ENCODE peak calls at places on chromosomes 4 and X, in six cellular contexts. P, X, Z, Q, E and A are unnamed samples.
A peak's percentile ranks its signal among the peaks of the same experiment; 100 is the strongest.

GRCh38 chr4:121360496-121360895 is 20.3 kb downstream of the QRFPR start:
- DNase-seq in P (no peak), X (no peak), Z (no peak), Q (no peak), E (no peak), A (no peak)

GRCh38 chrX:2654436-2655340 is 36.4 kb upstream of the CD99 start:
- DNase-seq in P (no peak), X (no peak), Z (no peak), Q (no peak), E (peak; percentile 90), A (peak; percentile 56)

GRCh38 chrX:154462396-154462795 is 4.3 kb downstream of the PLXNA3 start:
- DNase-seq in P (no peak), X (no peak), Z (no peak), Q (no peak), E (no peak), A (no peak)

GRCh38 chrX:36462142-36462541 is 542.6 kb downstream of the CFAP47 start:
- DNase-seq in P (no peak), X (no peak), Z (no peak), Q (no peak), E (no peak), A (no peak)

GRCh38 chrX:69424161-69424560 is 80.0 kb upstream of the NALF2 start:
- DNase-seq in P (no peak), X (peak; percentile 3), Z (peak; percentile 8), Q (no peak), E (peak; percentile 4), A (peak; percentile 9)

GRCh38 chr4:15002659-15003440 is 569 bp downstream of the CPEB2 start:
- DNase-seq in P (peak; percentile 71), X (peak; percentile 75), Z (peak; percentile 62), Q (peak; percentile 73), E (peak; percentile 29), A (peak; percentile 24)

GRCh38 chrX:17414839-17415238 is 39.8 kb downstream of the NHS start:
- DNase-seq in P (peak; percentile 25), X (no peak), Z (no peak), Q (peak; percentile 52), E (no peak), A (no peak)

GRCh38 chr4:2241003-2241402 is 918 bp downstream of the HAUS3 start:
- DNase-seq in P (no peak), X (no peak), Z (no peak), Q (no peak), E (no peak), A (no peak)

GRCh38 chrX:69493193-69493592 is 10.9 kb upstream of the NALF2 start:
- DNase-seq in P (peak; percentile 64), X (peak; percentile 1), Z (peak; percentile 30), Q (peak; percentile 72), E (peak; percentile 44), A (peak; percentile 35)

GRCh38 chr4:152009046-152009445 is 248.2 kb upstream of the GATB start:
- DNase-seq in P (no peak), X (no peak), Z (no peak), Q (no peak), E (no peak), A (no peak)

GRCh38 chr4:75841641-75842520 is 60.4 kb downstream of the PPEF2 start:
- DNase-seq in P (no peak), X (no peak), Z (no peak), Q (no peak), E (peak; percentile 78), A (peak; percentile 26)

GRCh38 chr4:59412739-59413138 is 1787.4 kb upstream of the ADGRL3 start:
- DNase-seq in P (no peak), X (no peak), Z (no peak), Q (no peak), E (no peak), A (no peak)

GRCh38 chr4:7892212-7893019 is 47.2 kb downstream of the AFAP1 start:
- DNase-seq in P (peak; percentile 37), X (no peak), Z (no peak), Q (no peak), E (no peak), A (peak; percentile 36)

GRCh38 chrX:70496491-70496890 is 51.9 kb downstream of the DLG3 start:
- DNase-seq in P (no peak), X (no peak), Z (no peak), Q (no peak), E (no peak), A (no peak)

GRCh38 chr4:174318829-174319764 is 35.4 kb downstream of the CEP44 start:
- DNase-seq in P (no peak), X (peak; percentile 45), Z (peak; percentile 31), Q (no peak), E (peak; percentile 31), A (peak; percentile 36)

GRCh38 chr4:123564758-123565346 is 168.3 kb downstream of the SPRY1 start:
- DNase-seq in P (peak; percentile 63), X (peak; percentile 74), Z (peak; percentile 74), Q (peak; percentile 52), E (peak; percentile 92), A (peak; percentile 74)

GRCh38 chr4:77433102-77433733 is 172.4 kb upstream of the CXCL13 start:
- DNase-seq in P (no peak), X (peak; percentile 56), Z (peak; percentile 8), Q (no peak), E (peak; percentile 53), A (peak; percentile 50)

GRCh38 chr4:182141046-182141445 is 102.2 kb upstream of the TENM3 start:
- DNase-seq in P (peak; percentile 48), X (no peak), Z (no peak), Q (peak; percentile 62), E (no peak), A (no peak)

GRCh38 chr4:79869597-79870336 is 203.3 kb downstream of the ANTXR2 start:
- DNase-seq in P (no peak), X (no peak), Z (no peak), Q (no peak), E (no peak), A (no peak)

GRCh38 chr4:152100378-152101201 is 339.8 kb upstream of the GATB start:
- DNase-seq in P (no peak), X (peak; percentile 27), Z (no peak), Q (peak; percentile 30), E (no peak), A (no peak)

GRCh38 chr4:156756118-156756517 is 215.5 kb downstream of the PDGFC start:
- DNase-seq in P (no peak), X (no peak), Z (no peak), Q (no peak), E (no peak), A (no peak)

GRCh38 chrX:109841869-109842579 is 109.0 kb upstream of the ACSL4 start:
- DNase-seq in P (no peak), X (no peak), Z (peak; percentile 22), Q (no peak), E (no peak), A (no peak)

GRCh38 chr4:8046925-8047541 is 107.4 kb upstream of the AFAP1 start:
- DNase-seq in P (no peak), X (no peak), Z (no peak), Q (no peak), E (no peak), A (no peak)

DNA sequence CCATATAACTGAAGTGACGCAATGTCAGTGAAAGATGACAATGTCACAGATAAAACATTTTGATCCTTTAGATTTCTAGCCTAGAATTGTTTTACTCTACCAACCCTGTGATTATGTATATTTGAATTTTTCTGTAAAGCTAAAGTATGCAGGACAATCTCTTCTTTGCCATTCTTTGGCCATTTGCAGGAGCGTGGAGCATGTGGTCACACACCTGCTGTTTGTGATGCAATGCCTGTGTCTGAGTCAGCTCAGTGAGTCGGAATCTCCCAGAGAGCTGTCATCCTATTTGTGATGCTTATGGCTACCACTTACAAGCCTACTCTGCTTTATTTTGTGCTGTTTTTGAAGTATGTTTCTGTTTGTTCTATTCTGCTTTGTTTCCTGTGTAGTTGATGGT is 214.5 kb downstream of the NAF1 start:
- DNase-seq in P (no peak), X (no peak), Z (no peak), Q (no peak), E (no peak), A (no peak)
- TF ChIP-seq JUN in P (no peak), X (no peak), Z (no peak), Q (no peak), E (no peak), A (no peak)

GRCh38 chrX:136059350-136059749 is 74.1 kb downstream of the SLC9A6 start:
- DNase-seq in P (no peak), X (no peak), Z (no peak), Q (no peak), E (no peak), A (no peak)

GRCh38 chrX:136055651-136056221 is 70.5 kb downstream of the SLC9A6 start:
- DNase-seq in P (no peak), X (peak; percentile 86), Z (no peak), Q (no peak), E (no peak), A (no peak)

GRCh38 chrX:136063340-136064079 is 78.3 kb downstream of the SLC9A6 start:
- DNase-seq in P (no peak), X (no peak), Z (no peak), Q (no peak), E (no peak), A (no peak)

GRCh38 chrX:136061302-136061701 is 76.1 kb downstream of the SLC9A6 start:
- DNase-seq in P (no peak), X (no peak), Z (no peak), Q (no peak), E (no peak), A (no peak)

GRCh38 chrX:136057567-136057966 is 72.3 kb downstream of the SLC9A6 start:
- DNase-seq in P (no peak), X (no peak), Z (no peak), Q (no peak), E (no peak), A (no peak)
- TF ChIP-seq JUN in P (no peak), X (no peak), Z (no peak), Q (no peak), E (no peak), A (no peak)

DNA sequence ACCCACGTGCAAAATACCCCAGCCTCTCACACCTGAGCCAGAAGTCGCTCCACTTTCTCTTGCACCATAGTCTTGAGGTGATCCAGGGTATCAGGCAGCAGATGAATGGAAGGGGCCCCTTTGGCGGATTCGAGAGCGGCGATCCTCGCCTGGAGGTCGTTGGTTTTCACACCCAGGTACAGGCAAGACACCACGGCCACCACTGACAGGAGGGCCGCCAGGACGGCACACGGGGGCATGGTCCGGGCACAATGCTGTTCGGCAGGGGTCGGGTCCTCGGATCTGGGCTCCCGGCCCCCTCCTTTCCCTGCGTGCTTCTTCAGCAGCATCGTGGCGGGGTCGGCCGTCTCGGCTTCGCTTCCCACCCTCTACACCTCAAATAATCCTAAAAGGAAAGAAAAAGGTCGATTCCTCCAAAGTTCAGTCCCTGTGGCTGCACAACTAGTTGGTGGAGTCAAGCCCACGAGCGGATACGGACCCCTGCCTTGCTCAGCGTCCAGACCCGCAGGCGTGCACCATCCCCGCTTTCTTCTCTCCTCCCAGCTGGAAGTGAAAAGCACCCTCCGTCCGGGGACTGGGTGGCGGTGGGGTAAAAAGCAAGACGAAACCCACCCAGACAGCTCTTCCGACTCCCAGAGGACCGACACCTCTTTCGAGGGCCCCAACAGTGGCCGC is 630 bp downstream of the COL25A1 start:
- DNase-seq in P (peak; percentile 19), X (no peak), Z (no peak), Q (peak; percentile 55), E (no peak), A (no peak)
- TF ChIP-seq JUN in P (no peak), X (no peak), Z (no peak), Q (no peak), E (no peak), A (no peak)

DNA sequence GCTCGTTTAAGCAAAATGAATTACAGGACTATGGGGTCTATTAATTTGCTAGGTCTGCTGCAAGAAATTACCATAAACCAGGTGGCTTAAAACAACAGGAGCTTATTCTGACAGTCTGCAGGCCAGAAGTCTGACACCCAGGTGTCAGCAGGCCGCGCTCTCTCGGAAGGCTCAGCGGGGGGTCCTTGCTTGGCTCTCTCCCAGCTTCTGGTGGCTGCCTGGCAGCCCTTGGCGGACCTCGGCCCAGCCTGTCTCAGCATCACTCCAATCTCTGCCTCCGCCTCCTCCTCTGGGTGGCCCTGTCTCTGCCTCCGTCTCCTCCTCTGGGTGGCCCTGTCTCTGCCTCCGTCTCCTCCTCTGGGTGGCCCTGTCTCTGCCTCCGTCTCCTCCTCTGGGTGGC is 580.5 kb upstream of the FAT1 start:
- DNase-seq in P (peak; percentile 14), X (no peak), Z (no peak), Q (no peak), E (no peak), A (no peak)
- TF ChIP-seq JUN in P (no peak), X (no peak), Z (no peak), Q (no peak), E (no peak), A (no peak)